ENCODE peak calls at places on chromosomes 11 and 22, in nine cellular contexts. P is mesendoderm, U is colonic mucosa, D is mesenchymal stem cell, T is H9, O is neural progenitor cell, Y is IMR-90, E is GM23248, F is HCT116. S is an unnamed sample.

GRCh38 chr11:134071766-134072403 is 3.0 kb downstream of the JAM3 start:
- DNase-seq in D (peak; percentile 12), O (no peak), Y (peak; percentile 16), P (no peak), U (no peak), T (no peak), F (no peak), E (peak; percentile 29), S (no peak)

GRCh38 chr11:31802609-31802989 is 8.5 kb downstream of the PAX6 start:
- DNase-seq in P (peak; percentile 57), E (no peak), O (peak; percentile 71), T (no peak), U (no peak), D (no peak), Y (no peak), F (no peak), S (no peak)

GRCh38 chr11:40227730-40228129 is 1231.7 kb downstream of the LRRC4C start:
- DNase-seq in U (no peak), F (no peak), P (no peak), T (no peak), O (no peak), Y (no peak), D (no peak), E (no peak), S (no peak)

GRCh38 chr11:22192642-22193347 is at the start of gene ANO5:
- DNase-seq in U (peak; percentile 88), D (no peak), F (no peak), O (peak; percentile 87), P (peak; percentile 85), T (peak; percentile 89), Y (no peak), E (peak; percentile 7), S (peak; percentile 79)

GRCh38 chr11:72232260-72233055 is 7.9 kb downstream of the INPPL1 start:
- DNase-seq in Y (no peak), F (no peak), P (no peak), U (no peak), E (no peak), T (no peak), D (no peak), O (no peak), S (no peak)

GRCh38 chr11:113725411-113725810 is 19.3 kb upstream of the TMPRSS5 start:
- DNase-seq in U (no peak), O (no peak), Y (no peak), D (no peak), E (peak; percentile 4), T (no peak), P (no peak), F (no peak), S (no peak)

GRCh38 chr22:39254789-39255298 is 10.1 kb upstream of the PDGFB start:
- DNase-seq in U (no peak), D (peak; percentile 89), P (no peak), F (no peak), E (peak; percentile 82), T (no peak), O (no peak), Y (peak; percentile 79), S (no peak)

GRCh38 chr22:19663821-19664325 is 50.4 kb upstream of the SEPTIN5 start:
- DNase-seq in U (no peak), D (peak; percentile 5), E (peak; percentile 82), F (no peak), O (peak; percentile 31), T (no peak), Y (peak; percentile 61), P (peak; percentile 13), S (peak; percentile 91)

GRCh38 chr22:39927544-39927943 is 26.7 kb downstream of the GRAP2 start:
- DNase-seq in D (no peak), T (peak; percentile 57), U (no peak), O (no peak), F (no peak), E (no peak), Y (no peak), P (peak; percentile 68), S (no peak)

GRCh38 chr11:34305095-34305692 is 52.6 kb downstream of the ABTB2 start:
- DNase-seq in U (no peak), Y (peak; percentile 39), F (no peak), E (no peak), D (no peak), T (no peak), P (no peak), O (no peak), S (no peak)

GRCh38 chr11:36073411-36074203 is 129.7 kb downstream of the LDLRAD3 start:
- DNase-seq in P (no peak), U (peak; percentile 27), Y (peak; percentile 92), D (peak; percentile 83), E (peak; percentile 69), O (peak; percentile 45), T (no peak), F (no peak), S (peak; percentile 80)

GRCh38 chr22:39308614-39309363 is 10.6 kb downstream of the RPL3 start:
- DNase-seq in D (peak; percentile 95), U (no peak), P (peak; percentile 86), Y (peak; percentile 96), T (peak; percentile 43), O (no peak), F (peak; percentile 92), E (peak; percentile 98), S (no peak)

GRCh38 chr11:120827820-120828219 is 196.1 kb upstream of the TBCEL start:
- DNase-seq in O (no peak), T (no peak), D (no peak), F (no peak), P (no peak), E (no peak), Y (no peak), U (no peak), S (no peak)

GRCh38 chr11:76724162-76724768 is 53.7 kb upstream of the LRRC32 start:
- DNase-seq in Y (no peak), F (no peak), T (no peak), U (no peak), E (no peak), P (no peak), O (peak; percentile 68), D (peak; percentile 12), S (no peak)

GRCh38 chr11:130840683-130841082 is 75.6 kb downstream of the SNX19 start:
- DNase-seq in E (no peak), D (no peak), P (no peak), Y (no peak), F (no peak), T (no peak), U (no peak), O (no peak), S (no peak)

GRCh38 chr11:122170815-122171475 is 54.9 kb upstream of the BLID start:
- DNase-seq in O (no peak), Y (peak; percentile 94), P (no peak), T (no peak), E (peak; percentile 96), F (peak; percentile 61), U (no peak), D (peak; percentile 88), S (no peak)

GRCh38 chr11:16239130-16240105 is 116.9 kb downstream of the SOX6 start:
- DNase-seq in U (no peak), E (no peak), T (no peak), P (no peak), F (no peak), O (peak; percentile 3), D (peak; percentile 51), Y (peak; percentile 48), S (no peak)

GRCh38 chr22:49347376-49347775 is 480.3 kb downstream of the BRD1 start:
- DNase-seq in D (no peak), U (no peak), F (no peak), P (no peak), T (no peak), Y (no peak), E (no peak), O (no peak), S (peak; percentile 42)

GRCh38 chr11:798093-798713 is at the start of gene SLC25A22:
- DNase-seq in O (peak; percentile 93), E (peak; percentile 94), D (peak; percentile 78), F (no peak), Y (peak; percentile 71), P (peak; percentile 85), U (peak; percentile 83), T (peak; percentile 80), S (peak; percentile 90)

GRCh38 chr22:19129871-19130270 is 1.2 kb upstream of the TSSK2 start:
- DNase-seq in D (no peak), U (no peak), Y (no peak), T (no peak), P (no peak), E (no peak), O (no peak), F (no peak), S (no peak)

GRCh38 chr22:37063436-37064420 is 12.2 kb downstream of the KCTD17 start:
- DNase-seq in T (no peak), U (peak; percentile 63), E (no peak), D (no peak), F (no peak), O (no peak), P (no peak), Y (no peak), S (peak; percentile 67)

GRCh38 chr11:67407700-67408163 is 3.8 kb downstream of the TBC1D10C start:
- DNase-seq in E (no peak), F (no peak), O (no peak), U (no peak), Y (no peak), T (no peak), D (no peak), P (no peak), S (no peak)
- H3K4me1 ChIP-seq in E (no peaks in the 10 kb centered on the region), F (peaks cover 4% of the 10 kb centered on the region), O (peaks cover 25% of the 10 kb centered on the region), U (no peaks in the 10 kb centered on the region), Y (no peaks in the 10 kb centered on the region), T (no peaks in the 10 kb centered on the region), D (peaks cover 12% of the 10 kb centered on the region), P (no peaks in the 10 kb centered on the region), S (no peaks in the 10 kb centered on the region)

DNA sequence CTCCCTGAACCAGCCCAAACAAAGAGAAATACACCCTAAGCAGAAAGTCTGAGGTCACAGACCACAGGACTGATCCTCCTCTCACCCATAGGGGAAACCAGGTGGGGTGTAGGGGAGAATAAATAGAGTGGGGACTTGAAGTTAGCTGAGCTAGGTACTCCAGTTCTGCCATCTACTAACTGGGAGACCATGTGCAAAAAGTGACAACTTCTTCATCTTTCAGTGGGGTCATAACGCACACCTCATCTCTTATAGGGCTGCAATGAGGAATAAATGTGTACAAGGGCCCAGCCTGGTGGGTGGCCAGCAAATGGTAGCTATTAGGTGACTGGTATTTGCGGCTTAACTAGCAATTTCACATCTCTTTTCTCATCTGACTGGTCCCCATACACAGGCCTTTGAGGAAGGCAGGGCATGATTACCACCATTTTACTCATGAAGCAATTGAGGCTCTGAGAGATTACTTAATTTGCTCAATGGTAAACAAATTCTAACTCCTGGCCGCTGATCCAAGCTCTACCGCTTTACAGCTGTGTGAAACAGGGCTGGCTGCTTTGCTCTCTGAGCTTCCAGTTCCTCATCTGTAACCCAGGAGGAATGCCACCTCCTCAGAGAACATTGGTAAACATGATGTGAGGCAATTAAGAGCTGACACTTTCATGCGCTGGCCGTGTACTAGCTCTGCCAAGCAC is 16.6 kb downstream of the TBC1D10A start:
- DNase-seq in E (peak; percentile 87), Y (peak; percentile 72), P (no peak), O (no peak), F (no peak), U (peak; percentile 73), D (peak; percentile 89), T (no peak), S (no peak)
- H3K9ac ChIP-seq in E (peak overlapping the region; percentile 54), Y (no peak overlapping the region), P (no peak overlapping the region), O (no peak overlapping the region), F (no peak overlapping the region), U (peak overlapping the region; percentile 27), D (no peak overlapping the region), T (no peak overlapping the region), S (peak overlapping the region; percentile 69)

GRCh38 chr11:117818036-117818858 is 6.3 kb downstream of the FXYD2 start:
- DNase-seq in U (no peak), O (no peak), P (peak; percentile 69), Y (peak; percentile 56), D (peak; percentile 78), T (no peak), F (no peak), E (no peak), S (peak; percentile 84)
- H3K4me1 ChIP-seq in U (peaks cover 18% of the 10 kb centered on the region), O (peaks cover 33% of the 10 kb centered on the region), P (peaks cover 25% of the 10 kb centered on the region), Y (peaks cover 2% of the 10 kb centered on the region), D (peaks cover 68% of the 10 kb centered on the region), T (no peaks in the 10 kb centered on the region), F (peaks cover 63% of the 10 kb centered on the region), E (no peaks in the 10 kb centered on the region), S (peaks cover 58% of the 10 kb centered on the region)

GRCh38 chr22:46539169-46539568 is 1.7 kb upstream of the CELSR1 start:
- DNase-seq in E (no peak), P (no peak), U (peak; percentile 53), T (no peak), F (no peak), Y (no peak), O (no peak), D (no peak), S (no peak)
- H3K9ac ChIP-seq in E (peak overlapping the region; percentile 19), P (no peak overlapping the region), U (no peak overlapping the region), T (no peak overlapping the region), F (peak overlapping the region; percentile 48), Y (no peak overlapping the region), O (no peak overlapping the region), D (peak overlapping the region; percentile 71), S (no peak overlapping the region)